ENCODE peak calls at places on chromosomes 3 and 15, in six cellular contexts. C is H9, L is coronary artery, G is NB4, A is fibroblast of mammary gland, H is fibroblast of lung. M is an unnamed sample.

GRCh38 chr3:11007534-11007933 is 15.0 kb downstream of the SLC6A1 start:
- DNase-seq in C (peak), L (no peak), G (no peak), A (no peak), H (no peak), M (no peak)

GRCh38 chr3:186520957-186521842 is 23.0 kb downstream of the CRYGS start:
- DNase-seq in C (no peak), L (no peak), G (no peak), A (no peak), H (no peak), M (no peak)

GRCh38 chr3:196995027-196995426 is 26.4 kb upstream of the PIGZ start:
- DNase-seq in C (no peak), L (no peak), G (no peak), A (no peak), H (no peak), M (no peak)

GRCh38 chr15:85766007-85766831 is 28.5 kb downstream of the KLHL25 start:
- DNase-seq in C (no peak), L (no peak), G (no peak), A (no peak), H (no peak), M (no peak)

GRCh38 chr3:86990171-86990733 is 697 bp downstream of the VGLL3 start:
- DNase-seq in C (peak), L (no peak), G (no peak), A (no peak), H (peak), M (no peak)

GRCh38 chr3:62161306-62161705 is 212.0 kb downstream of the FEZF2 start:
- DNase-seq in C (no peak), L (no peak), G (no peak), A (peak), H (peak), M (no peak)

GRCh38 chr3:10374311-10374710 is 53.4 kb upstream of the SEC13 start:
- DNase-seq in C (no peak), L (no peak), G (no peak), A (no peak), H (no peak), M (no peak)

GRCh38 chr3:64355473-64355872 is 130.2 kb upstream of the PRICKLE2 start:
- DNase-seq in C (no peak), L (no peak), G (no peak), A (peak), H (peak), M (no peak)

GRCh38 chr15:70203981-70204560 is 106.4 kb upstream of the TLE3 start:
- DNase-seq in C (no peak), L (no peak), G (no peak), A (no peak), H (no peak), M (no peak)

GRCh38 chr15:98745650-98746374 is 97.5 kb downstream of the IGF1R start:
- DNase-seq in C (no peak), L (no peak), G (no peak), A (no peak), H (peak), M (no peak)

GRCh38 chr3:131582438-131582837 is 79.7 kb upstream of the MRPL3 start:
- DNase-seq in C (no peak), L (no peak), G (peak), A (peak), H (no peak), M (no peak)

GRCh38 chr3:51429138-51429537 is 38.1 kb downstream of the RBM15B start:
- DNase-seq in C (no peak), L (no peak), G (no peak), A (no peak), H (no peak), M (no peak)

GRCh38 chr3:32399030-32399620 is 7.5 kb downstream of the CMTM7 start:
- DNase-seq in C (no peak), L (no peak), G (peak), A (peak), H (no peak), M (no peak)

GRCh38 chr15:70190965-70191364 is 93.2 kb upstream of the TLE3 start:
- DNase-seq in C (no peak), L (no peak), G (no peak), A (no peak), H (no peak), M (no peak)

GRCh38 chr3:123327480-123327879 is 121.4 kb downstream of the ADCY5 start:
- DNase-seq in C (no peak), L (no peak), G (no peak), A (no peak), H (no peak), M (no peak)

GRCh38 chr3:15284121-15284889 is 48.1 kb downstream of the SH3BP5 start:
- DNase-seq in C (no peak), L (no peak), G (peak), A (no peak), H (no peak), M (no peak)

GRCh38 chr15:92899910-92900711 is at the start of gene CHD2:
- DNase-seq in C (peak), L (peak), G (peak), A (peak), H (peak), M (no peak)

GRCh38 chr3:65597952-65598413 is 440.7 kb downstream of the MAGI1 start:
- DNase-seq in C (peak), L (no peak), G (no peak), A (no peak), H (no peak), M (no peak)

GRCh38 chr3:14836049-14836468 is 17.3 kb downstream of the FGD5 start:
- DNase-seq in C (no peak), L (no peak), G (no peak), A (peak), H (no peak), M (no peak)

GRCh38 chr3:29871087-29871486 is 590.2 kb downstream of the RBMS3 start:
- DNase-seq in C (no peak), L (no peak), G (peak), A (peak), H (no peak), M (no peak)

GRCh38 chr15:34038023-34038403 is 991 bp downstream of the AVEN start:
- DNase-seq in C (no peak), L (no peak), G (no peak), A (no peak), H (no peak), M (no peak)

GRCh38 chr3:72413228-72413627 is 435.0 kb downstream of the SHQ1 start:
- DNase-seq in C (no peak), L (no peak), G (peak), A (peak), H (peak), M (no peak)

GRCh38 chr3:71294919-71295318 is 288.6 kb downstream of the FOXP1 start:
- DNase-seq in C (no peak), L (no peak), G (no peak), A (no peak), H (no peak), M (no peak)
- TF ChIP-seq CTCF in C (no peak), L (no peak), G (no peak), A (no peak), H (no peak), M (no peak)

DNA sequence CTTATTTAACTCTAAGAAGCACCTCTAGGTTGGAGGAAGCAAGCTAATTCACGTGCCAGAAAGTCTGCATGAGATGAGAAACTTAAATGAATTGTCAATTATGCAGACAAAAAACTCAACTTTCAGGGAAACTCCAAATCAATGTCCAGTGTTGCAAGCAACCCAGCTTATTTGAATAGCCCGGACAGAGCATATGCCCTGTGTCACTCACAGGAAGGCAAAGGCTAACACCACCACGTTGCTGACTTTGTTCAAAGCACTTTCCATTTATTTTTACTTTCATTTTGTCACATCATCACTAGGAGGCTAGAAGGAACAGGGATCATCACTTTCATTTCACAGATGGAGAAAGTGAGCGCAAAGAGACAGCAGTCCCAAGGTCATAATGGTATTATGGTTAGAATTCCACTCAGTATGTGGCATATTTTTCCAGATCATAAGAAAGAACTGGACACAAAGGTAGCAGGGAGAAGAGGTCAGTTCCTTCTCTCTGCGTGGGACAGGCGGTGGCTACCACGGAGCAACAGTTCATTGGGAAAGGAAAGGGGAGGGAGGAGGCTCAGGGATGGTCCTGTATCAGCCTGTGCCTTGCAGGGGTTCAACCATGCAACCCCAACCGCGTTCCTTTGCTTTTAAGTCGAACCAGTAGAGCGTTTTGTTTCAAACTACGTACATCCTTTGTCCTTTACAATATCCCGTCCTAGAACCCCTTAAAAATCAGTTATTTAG is 1.2 kb downstream of the HEG1 start:
- DNase-seq in C (no peak), L (peak), G (peak), A (peak), H (peak), M (no peak)
- TF ChIP-seq CTCF in C (no peak), L (no peak), G (no peak), A (peak), H (peak), M (no peak)

GRCh38 chr15:67181221-67181639 is 73.2 kb downstream of the AAGAB start:
- DNase-seq in C (peak), L (peak), G (no peak), A (no peak), H (no peak), M (no peak)

GRCh38 chr15:67178569-67179210 is 75.8 kb downstream of the AAGAB start:
- DNase-seq in C (no peak), L (peak), G (no peak), A (peak), H (peak), M (no peak)

GRCh38 chr15:67180035-67180434 is 74.4 kb downstream of the AAGAB start:
- DNase-seq in C (peak), L (peak), G (no peak), A (no peak), H (no peak), M (no peak)

GRCh38 chr15:67179411-67179995 is 75.0 kb downstream of the AAGAB start:
- DNase-seq in C (no peak), L (peak), G (no peak), A (no peak), H (no peak), M (no peak)

DNA sequence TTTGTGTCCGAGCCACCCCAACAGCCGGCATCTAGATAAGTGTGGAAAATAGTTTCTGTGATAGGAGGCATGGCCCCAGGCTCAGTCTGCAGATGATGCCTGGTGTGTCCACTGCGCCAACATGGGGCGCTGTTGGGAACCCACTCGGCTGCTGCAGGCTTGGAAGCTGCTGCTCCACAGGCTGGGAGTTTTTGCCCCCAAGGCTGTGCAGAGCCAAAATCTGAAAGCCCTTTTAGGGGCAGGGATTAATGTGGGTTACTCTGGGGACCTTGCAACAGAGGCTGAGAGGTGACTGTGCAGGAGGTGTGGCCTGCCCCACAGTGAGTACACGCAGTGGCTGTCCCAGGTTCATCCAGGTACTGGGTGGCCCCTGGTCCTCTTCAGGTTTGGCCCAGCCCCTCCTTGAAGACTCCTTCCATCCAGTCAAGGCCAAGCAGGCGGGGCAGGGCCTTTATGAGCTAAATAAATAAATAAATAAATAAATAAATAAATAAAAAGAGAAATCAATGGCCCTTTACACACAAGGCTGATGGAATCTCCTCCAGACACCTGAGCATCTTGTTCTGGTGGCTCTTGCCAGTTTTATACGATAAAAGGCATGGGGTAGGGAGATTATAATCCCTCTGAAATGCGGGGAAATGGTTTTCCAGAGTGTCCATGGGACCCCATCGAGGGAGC is 73.8 kb downstream of the AAGAB start:
- DNase-seq in C (peak), L (peak), G (no peak), A (no peak), H (no peak), M (no peak)
- TF ChIP-seq CTCF in C (peak), L (no peak), G (peak), A (no peak), H (no peak), M (no peak)

GRCh38 chr3:47109393-47109792 is 54.5 kb downstream of the SETD2 start:
- DNase-seq in C (no peak), L (no peak), G (no peak), A (no peak), H (no peak), M (no peak)

GRCh38 chr3:47108546-47108945 is 55.4 kb downstream of the SETD2 start:
- DNase-seq in C (peak), L (no peak), G (no peak), A (no peak), H (peak), M (no peak)

GRCh38 chr3:47098910-47099309 is 65.0 kb downstream of the SETD2 start:
- DNase-seq in C (no peak), L (no peak), G (no peak), A (no peak), H (peak), M (no peak)

GRCh38 chr3:47104259-47104658 is 59.7 kb downstream of the SETD2 start:
- DNase-seq in C (no peak), L (no peak), G (no peak), A (no peak), H (no peak), M (no peak)

GRCh38 chr3:47103619-47104018 is 60.3 kb downstream of the SETD2 start:
- DNase-seq in C (no peak), L (no peak), G (no peak), A (no peak), H (no peak), M (no peak)
- TF ChIP-seq CTCF in C (no peak), L (no peak), G (no peak), A (no peak), H (no peak), M (no peak)

DNA sequence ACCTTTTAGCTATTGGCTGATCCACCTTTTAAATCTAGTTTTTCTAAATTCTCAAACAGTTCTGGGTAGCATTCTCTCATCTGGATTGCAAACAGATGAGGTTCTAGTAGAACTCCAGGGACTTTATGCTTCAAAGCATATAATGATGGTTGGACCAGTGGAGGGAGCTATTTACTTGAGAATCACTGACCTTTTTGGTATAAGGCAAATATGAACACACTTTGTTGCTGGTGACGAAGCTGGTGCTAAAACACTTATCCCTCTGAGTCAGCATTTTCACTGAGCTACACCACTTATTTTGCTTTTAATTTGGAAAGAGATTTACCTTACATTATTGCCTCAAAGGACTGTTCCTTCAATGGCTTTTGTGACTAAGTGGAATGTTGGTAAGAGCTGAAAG is 58.6 kb upstream of the SLITRK3 start:
- DNase-seq in C (no peak), L (no peak), G (peak), A (peak), H (peak), M (no peak)
- TF ChIP-seq CTCF in C (peak), L (no peak), G (no peak), A (peak), H (peak), M (peak)

GRCh38 chr15:29933043-29933442 is 110.8 kb upstream of the TJP1 start:
- DNase-seq in C (no peak), L (no peak), G (no peak), A (peak), H (no peak), M (no peak)

GRCh38 chr15:29937956-29938355 is 115.7 kb upstream of the TJP1 start:
- DNase-seq in C (no peak), L (no peak), G (no peak), A (peak), H (peak), M (no peak)

GRCh38 chr15:29934251-29934650 is 112.0 kb upstream of the TJP1 start:
- DNase-seq in C (no peak), L (no peak), G (no peak), A (peak), H (peak), M (no peak)

GRCh38 chr15:29936353-29937049 is 114.2 kb upstream of the TJP1 start:
- DNase-seq in C (no peak), L (no peak), G (no peak), A (peak), H (peak), M (no peak)

DNA sequence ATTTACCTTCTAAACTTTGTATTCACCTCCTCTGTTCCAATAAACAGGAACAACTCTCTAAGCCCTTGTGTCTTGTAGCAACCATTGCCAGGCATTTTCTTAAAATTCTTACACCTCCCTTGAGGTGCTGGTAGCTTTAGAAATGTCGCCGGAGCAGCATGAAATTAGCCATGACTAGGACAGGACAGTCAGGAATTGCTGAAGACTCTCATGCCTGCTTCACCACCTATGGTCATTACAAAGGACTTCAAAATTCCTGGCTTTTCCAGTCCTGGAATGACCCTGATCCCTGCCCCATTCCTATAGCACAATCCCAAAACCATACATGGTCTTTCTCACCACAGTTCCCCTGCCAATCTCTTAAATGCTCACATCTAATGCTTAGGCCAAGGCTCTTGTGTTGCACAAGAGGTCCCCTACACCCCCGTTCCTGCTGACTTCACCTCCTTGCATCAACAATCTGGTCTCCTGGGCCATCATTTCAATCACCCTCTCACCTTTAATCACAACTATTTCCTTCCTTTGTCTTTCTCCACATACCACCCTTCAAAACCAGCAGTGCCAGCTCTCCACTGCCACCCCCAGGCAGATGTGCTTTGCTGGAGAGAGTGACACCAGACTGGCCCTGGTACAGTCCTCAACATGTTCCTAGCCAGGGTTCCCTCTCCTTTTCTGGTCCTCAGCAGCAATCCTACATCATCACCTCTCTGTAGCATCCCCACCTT is 113.2 kb upstream of the TJP1 start:
- DNase-seq in C (peak), L (no peak), G (no peak), A (peak), H (no peak), M (no peak)
- TF ChIP-seq CTCF in C (peak), L (no peak), G (peak), A (peak), H (peak), M (peak)

GRCh38 chr3:104530934-104531333 is 835.8 kb upstream of the ALCAM start:
- DNase-seq in C (no peak), L (no peak), G (no peak), A (no peak), H (no peak), M (no peak)

GRCh38 chr3:104537323-104537722 is 829.4 kb upstream of the ALCAM start:
- DNase-seq in C (no peak), L (no peak), G (no peak), A (no peak), H (no peak), M (no peak)

DNA sequence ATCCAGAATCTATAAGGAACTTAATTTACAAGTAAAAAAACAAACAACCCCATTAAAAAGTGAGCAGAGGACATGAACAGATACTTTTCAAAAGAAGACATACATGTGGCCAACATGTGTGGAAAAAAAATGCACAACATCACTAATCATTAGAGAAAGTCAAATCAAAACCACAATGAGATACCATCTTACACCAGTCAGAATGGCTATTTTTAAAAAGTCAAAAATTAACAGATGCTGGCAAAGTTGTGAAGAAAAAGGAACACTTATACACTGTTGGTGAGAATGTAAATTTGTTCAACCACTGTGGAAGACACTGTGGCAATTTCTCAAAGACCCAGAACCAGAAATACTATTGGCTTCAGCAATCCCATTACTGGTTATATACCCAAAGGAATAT is 830.0 kb upstream of the ALCAM start:
- DNase-seq in C (no peak), L (no peak), G (no peak), A (peak), H (no peak), M (no peak)
- TF ChIP-seq CTCF in C (no peak), L (no peak), G (no peak), A (no peak), H (no peak), M (no peak)

DNA sequence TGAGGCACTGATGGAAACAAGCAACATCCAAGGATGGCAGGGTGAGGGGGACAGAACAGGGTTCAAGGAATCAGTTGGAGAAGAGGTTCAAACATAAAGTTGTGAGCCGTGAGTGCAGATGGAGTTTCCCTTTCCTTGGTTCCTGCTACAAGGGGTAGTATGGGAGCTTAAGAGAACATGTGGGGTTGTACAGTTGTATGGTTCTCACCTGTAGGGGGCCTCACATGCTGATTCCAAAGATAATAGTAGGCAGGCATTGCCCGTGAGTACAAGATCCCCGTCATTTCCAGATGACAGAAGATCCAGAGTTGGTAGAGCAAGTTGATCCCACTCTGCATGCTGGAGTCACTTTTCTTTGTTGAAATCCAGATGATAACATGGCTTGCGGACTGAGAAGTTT is 141.7 kb downstream of the THSD4 start:
- DNase-seq in C (no peak), L (no peak), G (peak), A (no peak), H (no peak), M (no peak)
- TF ChIP-seq CTCF in C (peak), L (no peak), G (no peak), A (peak), H (peak), M (no peak)

GRCh38 chr3:157077565-157077991 is 82.4 kb downstream of the CCNL1 start:
- DNase-seq in C (peak), L (no peak), G (no peak), A (peak), H (peak), M (no peak)
- TF ChIP-seq CTCF in C (peak), L (no peak), G (no peak), A (peak), H (peak), M (no peak)

GRCh38 chr15:39530446-39531342 is 50.2 kb upstream of the THBS1 start:
- DNase-seq in C (peak), L (no peak), G (no peak), A (no peak), H (peak), M (no peak)
- TF ChIP-seq CTCF in C (no peak), L (no peak), G (no peak), A (no peak), H (no peak), M (no peak)